ENCODE peak calls at places on chromosomes 4 and X, in four cellular contexts. L, D, T and N are unnamed samples.

GRCh38 chrX:109036624-109037023 is 300.3 kb upstream of the IRS4 start:
- DNase-seq in T (no peak), L (no peak), D (no peak), N (no peak)

GRCh38 chr4:108156391-108156790 is 12.3 kb downstream of the LEF1 start:
- DNase-seq in T (no peak), D (no peak), L (no peak), N (no peak)

GRCh38 chrX:1430451-1430850 is 22.3 kb downstream of the ASMTL start:
- DNase-seq in L (no peak), D (no peak), T (no peak), N (no peak)

GRCh38 chr4:67549123-67549522 is 3.8 kb upstream of the CENPC start:
- DNase-seq in L (no peak), T (no peak), D (peak; percentile 59), N (peak; percentile 10)

GRCh38 chr4:168621806-168622589 is 125.1 kb downstream of the PALLD start:
- DNase-seq in L (no peak), D (no peak), T (no peak), N (no peak)

GRCh38 chr4:24260922-24261581 is 323.3 kb downstream of the DHX15 start:
- DNase-seq in T (no peak), D (no peak), L (no peak), N (no peak)

GRCh38 chr4:74682567-74683359 is 111.6 kb downstream of the BTC start:
- DNase-seq in D (peak; percentile 61), T (peak; percentile 74), L (no peak), N (peak; percentile 93)

GRCh38 chr4:73378887-73379286 is 25.2 kb upstream of the ALB start:
- DNase-seq in D (no peak), T (no peak), L (no peak), N (no peak)

GRCh38 chr4:27910227-27910626 is 1049.6 kb downstream of the STIM2 start:
- DNase-seq in D (no peak), L (no peak), T (no peak), N (no peak)

GRCh38 chr4:72975488-72975784 is 94.1 kb downstream of the COX18 start:
- DNase-seq in T (no peak), L (no peak), D (no peak), N (no peak)

GRCh38 chr4:114036426-114036825 is 57.0 kb upstream of the ARSJ start:
- DNase-seq in T (no peak), D (no peak), L (no peak), N (no peak)

GRCh38 chr4:139301821-139302611 is at the start of gene NDUFC1:
- DNase-seq in D (peak; percentile 65), T (peak; percentile 52), L (peak; percentile 51), N (no peak)
- TF ChIP-seq CTCF in D (no peak), T (no peak), L (no peak), N (peak; percentile 43)

GRCh38 chr4:99087887-99088484 is 602 bp downstream of the ADH5 start:
- DNase-seq in T (no peak), D (peak; percentile 72), L (peak; percentile 65), N (peak; percentile 69)
- H3K4me3 ChIP-seq in T (peak overlapping the region; percentile 99), D (peak overlapping the region; percentile 85), L (peak overlapping the region; percentile 90), N (peak overlapping the region; percentile 75)

GRCh38 chrX:76555816-76556215 is 128.3 kb downstream of the MAGEE1 start:
- DNase-seq in T (peak; percentile 4), L (no peak), D (peak; percentile 19), N (peak; percentile 1)
- TF ChIP-seq CTCF in T (peak; percentile 61), L (no peak), D (peak; percentile 8), N (peak; percentile 9)

GRCh38 chr4:76987153-76987562 is 37.6 kb downstream of the SEPTIN11 start:
- DNase-seq in T (no peak), D (no peak), L (peak; percentile 27), N (no peak)
- H3K4me3 ChIP-seq in T (no peak overlapping the region), D (no peak overlapping the region), L (no peak overlapping the region), N (no peak overlapping the region)